ENCODE peak calls at places on chromosome 10, in ten cellular contexts. T is GM04504; Y is activated CD8-positive, alpha-beta memory T cell treated with anti-CD3 and anti-CD28 coated beads for 48 hours; O is stimulated activated CD8-positive, alpha-beta memory T cell treated with anti-CD3 and anti-CD28 coated beads, Interleukin-2, amount 100 ng/mL, for 48 hours; W is occipital lobe; S is progenitor cell of endocrine pancreas; K is kidney epithelial cell; V is endothelial cell; U is Panc1; H is T-helper 2 cell. J is an unnamed sample.

GRCh38 chr10:115996031-115996430 is 277.0 kb downstream of the GFRA1 start:
- DNase-seq in T (no peak), Y (no peak), O (no peak), W (no peak), S (no peak), K (no peak), V (no peak), U (no peak), H (no peak), J (no peak)

GRCh38 chr10:14585287-14586193 is 189.2 kb downstream of the FAM107B start:
- DNase-seq in T (no peak), Y (no peak), O (no peak), W (no peak), S (no peak), K (no peak), V (no peak), U (no peak), H (peak), J (no peak)

GRCh38 chr10:16314259-16314658 is 122.6 kb upstream of the PTER start:
- DNase-seq in T (no peak), Y (no peak), O (no peak), W (no peak), S (no peak), K (no peak), V (no peak), U (no peak), H (no peak), J (no peak)

GRCh38 chr10:77163670-77164348 is 473.8 kb downstream of the KCNMA1 start:
- DNase-seq in T (peak), Y (no peak), O (no peak), W (peak), S (no peak), K (peak), V (no peak), U (peak), H (no peak), J (no peak)

GRCh38 chr10:63630928-63631685 is 109.9 kb downstream of the REEP3 start:
- DNase-seq in T (no peak), Y (no peak), O (no peak), W (no peak), S (no peak), K (no peak), V (no peak), U (no peak), H (peak), J (peak)

GRCh38 chr10:13587367-13587766 is 602 bp downstream of the PRPF18 start:
- DNase-seq in T (no peak), Y (no peak), O (no peak), W (no peak), S (no peak), K (no peak), V (peak), U (no peak), H (peak), J (no peak)

GRCh38 chr10:129031233-129032150 is 435.5 kb upstream of the MGMT start:
- DNase-seq in T (peak), Y (peak), O (peak), W (no peak), S (peak), K (no peak), V (peak), U (peak), H (peak), J (peak)

GRCh38 chr10:17847586-17848296 is 38.6 kb downstream of the MRC1 start:
- DNase-seq in T (no peak), Y (no peak), O (no peak), W (no peak), S (no peak), K (no peak), V (no peak), U (no peak), H (no peak), J (no peak)

GRCh38 chr10:110918269-110918632 is 729 bp downstream of the BBIP1 start:
- DNase-seq in T (peak), Y (no peak), O (peak), W (no peak), S (no peak), K (peak), V (no peak), U (peak), H (no peak), J (no peak)

GRCh38 chr10:83539528-83540308 is 599.6 kb upstream of the GHITM start:
- DNase-seq in T (peak), Y (no peak), O (no peak), W (peak), S (no peak), K (peak), V (no peak), U (no peak), H (peak), J (peak)

GRCh38 chr10:7423521-7423920 is 12.7 kb upstream of the SFMBT2 start:
- DNase-seq in T (no peak), Y (no peak), O (no peak), W (no peak), S (no peak), K (no peak), V (no peak), U (no peak), H (no peak), J (no peak)

GRCh38 chr10:76127984-76128589 is 696.7 kb downstream of the LRMDA start:
- DNase-seq in T (no peak), Y (no peak), O (no peak), W (no peak), S (no peak), K (no peak), V (no peak), U (no peak), H (no peak), J (no peak)

GRCh38 chr10:44757551-44758205 is 153.5 kb upstream of the TMEM72 start:
- DNase-seq in T (no peak), Y (no peak), O (no peak), W (no peak), S (no peak), K (no peak), V (no peak), U (no peak), H (no peak), J (no peak)

GRCh38 chr10:120495226-120495625 is 38.2 kb downstream of the PLPP4 start:
- DNase-seq in T (no peak), Y (no peak), O (no peak), W (no peak), S (no peak), K (no peak), V (no peak), U (no peak), H (no peak), J (no peak)

GRCh38 chr10:105950410-105950809 is 1214.1 kb downstream of the SORCS1 start:
- DNase-seq in T (peak), Y (peak), O (no peak), W (no peak), S (peak), K (peak), V (peak), U (no peak), H (peak), J (peak)

GRCh38 chr10:110029448-110029847 is 21.7 kb downstream of the ADD3 start:
- DNase-seq in T (peak), Y (no peak), O (no peak), W (no peak), S (no peak), K (no peak), V (no peak), U (no peak), H (no peak), J (no peak)

GRCh38 chr10:96548589-96548988 is 34.9 kb upstream of the TLL2 start:
- DNase-seq in T (no peak), Y (no peak), O (no peak), W (no peak), S (no peak), K (no peak), V (no peak), U (no peak), H (no peak), J (no peak)

GRCh38 chr10:77626266-77626935 is 11.2 kb downstream of the KCNMA1 start:
- DNase-seq in T (peak), Y (no peak), O (no peak), W (no peak), S (no peak), K (no peak), V (no peak), U (no peak), H (no peak), J (no peak)

GRCh38 chr10:127300868-127301321 is 104.5 kb upstream of the INSYN2A start:
- DNase-seq in T (no peak), Y (no peak), O (no peak), W (no peak), S (no peak), K (peak), V (no peak), U (no peak), H (no peak), J (no peak)

GRCh38 chr10:23291551-23292334 is 52.9 kb downstream of the C10orf67 start:
- DNase-seq in T (no peak), Y (no peak), O (no peak), W (peak), S (no peak), K (no peak), V (no peak), U (no peak), H (no peak), J (no peak)

GRCh38 chr10:70803768-70804423 is 11.9 kb upstream of the SGPL1 start:
- DNase-seq in T (no peak), Y (no peak), O (no peak), W (no peak), S (no peak), K (peak), V (no peak), U (no peak), H (no peak), J (no peak)

GRCh38 chr10:80617807-80618206 is 80.1 kb downstream of the SH2D4B start:
- DNase-seq in T (no peak), Y (no peak), O (no peak), W (no peak), S (no peak), K (no peak), V (no peak), U (no peak), H (no peak), J (no peak)

GRCh38 chr10:132647424-132647823 is 109.8 kb downstream of the INPP5A start:
- DNase-seq in T (no peak), Y (no peak), O (no peak), W (no peak), S (no peak), K (no peak), V (no peak), U (no peak), H (no peak), J (no peak)

GRCh38 chr10:98096731-98097130 is 37.7 kb upstream of the R3HCC1L start:
- DNase-seq in T (no peak), Y (no peak), O (no peak), W (no peak), S (no peak), K (no peak), V (no peak), U (no peak), H (no peak), J (no peak)

GRCh38 chr10:80272793-80273522 is 16.5 kb downstream of the MAT1A start:
- DNase-seq in T (no peak), Y (no peak), O (no peak), W (no peak), S (no peak), K (no peak), V (no peak), U (no peak), H (no peak), J (no peak)

GRCh38 chr10:79111427-79111826 is 42.7 kb downstream of the ZMIZ1 start:
- DNase-seq in T (no peak), Y (no peak), O (no peak), W (no peak), S (no peak), K (peak), V (no peak), U (no peak), H (no peak), J (no peak)

GRCh38 chr10:61896854-61897661 is 4.4 kb upstream of the ARID5B start:
- DNase-seq in T (no peak), Y (peak), O (no peak), W (peak), S (peak), K (no peak), V (peak), U (peak), H (peak), J (peak)

GRCh38 chr10:133184591-133185244 is 24.7 kb downstream of the KNDC1 start:
- DNase-seq in T (no peak), Y (no peak), O (no peak), W (no peak), S (no peak), K (no peak), V (no peak), U (no peak), H (no peak), J (no peak)

J was measured in hippocampal formation.